ENCODE peak calls at places on chromosomes 11 and 22, in seven cellular contexts. R is cardiac fibroblast, W is endodermal cell, Q is AG09309, V is HFF-Myc, H is mesendoderm, S is thoracic aorta. O is an unnamed sample.
A peak's percentile ranks its signal among the peaks of the same experiment; 100 is the strongest.

GRCh38 chr22:49366437-49366836 is 461.2 kb downstream of the BRD1 start:
- DNase-seq in H (no peak), R (no peak), S (no peak), V (no peak), Q (no peak), W (no peak), O (no peak)

GRCh38 chr11:122653911-122654310 is 1.6 kb upstream of the UBASH3B start:
- DNase-seq in Q (no peak), S (no peak), H (no peak), W (no peak), V (no peak), R (peak; percentile 49), O (no peak)

GRCh38 chr22:37220543-37220968 is 8.3 kb upstream of the SSTR3 start:
- DNase-seq in R (no peak), S (no peak), V (no peak), H (no peak), W (peak; percentile 67), Q (no peak), O (no peak)

GRCh38 chr11:102637731-102638130 is 12.6 kb upstream of the MMP20 start:
- DNase-seq in S (no peak), R (no peak), W (no peak), V (no peak), H (no peak), Q (no peak), O (no peak)

GRCh38 chr11:11391796-11392195 is 38.7 kb upstream of the CSNK2A3 start:
- DNase-seq in V (peak; percentile 54), S (peak; percentile 45), R (peak; percentile 78), W (no peak), H (no peak), Q (peak; percentile 62), O (peak; percentile 63)

GRCh38 chr22:37165940-37166674 is 16.4 kb upstream of the IL2RB start:
- DNase-seq in H (no peak), W (no peak), S (no peak), V (no peak), Q (no peak), R (no peak), O (no peak)

GRCh38 chr11:3195251-3196160 is 23.1 kb downstream of the MRGPRG start:
- DNase-seq in W (peak; percentile 69), H (peak; percentile 44), Q (no peak), S (no peak), R (peak; percentile 20), V (no peak), O (peak; percentile 11)

GRCh38 chr11:6505577-6506240 is 8.6 kb downstream of the DNHD1 start:
- DNase-seq in H (peak; percentile 79), V (peak; percentile 45), S (no peak), Q (no peak), R (peak; percentile 81), W (no peak), O (peak; percentile 63)

GRCh38 chr11:61609970-61610347 is 29.1 kb upstream of the SYT7 start:
- DNase-seq in R (no peak), H (peak; percentile 83), Q (no peak), V (no peak), W (peak; percentile 88), S (no peak), O (no peak)

GRCh38 chr11:17514476-17514875 is 29.7 kb downstream of the USH1C start:
- DNase-seq in Q (no peak), R (no peak), S (no peak), W (no peak), V (no peak), H (no peak), O (no peak)

GRCh38 chr11:63536669-63537292 is at the start of gene PLAAT4:
- DNase-seq in V (no peak), W (no peak), Q (no peak), S (no peak), R (peak; percentile 54), H (no peak), O (peak; percentile 78)

GRCh38 chr11:71182791-71183556 is 69.4 kb downstream of the SHANK2 start:
- DNase-seq in W (peak; percentile 18), S (no peak), H (no peak), V (no peak), Q (no peak), R (no peak), O (no peak)

GRCh38 chr11:122305018-122305417 is 189.0 kb upstream of the BLID start:
- DNase-seq in W (no peak), H (no peak), V (no peak), S (no peak), Q (no peak), R (no peak), O (no peak)

GRCh38 chr22:30261134-30261533 is 5.5 kb downstream of the OSM start:
- DNase-seq in S (no peak), Q (no peak), W (no peak), V (no peak), H (peak; percentile 22), R (peak; percentile 39), O (no peak)

GRCh38 chr11:79864882-79865281 is 424.1 kb upstream of the TENM4 start:
- DNase-seq in S (no peak), W (no peak), V (no peak), Q (no peak), H (no peak), R (no peak), O (peak; percentile 5)

GRCh38 chr11:60863550-60864521 is 3.5 kb upstream of the ZP1 start:
- DNase-seq in V (no peak), W (no peak), S (no peak), Q (no peak), H (no peak), R (no peak), O (no peak)

GRCh38 chr11:96330511-96330859 is 12.5 kb downstream of the MAML2 start:
- DNase-seq in H (no peak), S (no peak), R (no peak), W (no peak), Q (no peak), V (no peak), O (no peak)

GRCh38 chr11:1072116-1072820 is 2.4 kb upstream of the MUC2 start:
- DNase-seq in Q (no peak), S (no peak), R (peak; percentile 75), V (peak; percentile 26), W (no peak), H (peak; percentile 50), O (peak; percentile 2)

GRCh38 chr11:124078591-124078990 is 36.7 kb upstream of the VWA5A start:
- DNase-seq in S (no peak), H (no peak), V (no peak), R (no peak), Q (no peak), W (no peak), O (no peak)

GRCh38 chr22:42627981-42628380 is 12.4 kb downstream of the ATP5MGL start:
- DNase-seq in Q (no peak), R (no peak), V (no peak), W (no peak), S (no peak), H (no peak), O (no peak)

GRCh38 chr11:27718853-27719574 is 18.8 kb upstream of the BDNF start:
- DNase-seq in W (peak; percentile 90), Q (no peak), V (no peak), R (peak; percentile 51), S (no peak), H (peak; percentile 91), O (peak; percentile 88)

GRCh38 chr11:27719575-27719925 is 19.3 kb upstream of the BDNF start:
- DNase-seq in V (no peak), S (no peak), R (no peak), Q (no peak), W (no peak), H (no peak), O (no peak)

GRCh38 chr11:27717377-27717776 is 17.1 kb upstream of the BDNF start:
- DNase-seq in V (no peak), Q (no peak), W (no peak), R (peak; percentile 48), S (no peak), H (no peak), O (peak; percentile 67)

GRCh38 chr11:27717801-27718229 is 17.6 kb upstream of the BDNF start:
- DNase-seq in Q (no peak), V (no peak), S (no peak), R (peak; percentile 40), H (peak; percentile 77), W (no peak), O (no peak)

GRCh38 chr11:27718346-27718852 is 18.1 kb upstream of the BDNF start:
- DNase-seq in W (peak; percentile 88), S (no peak), V (no peak), Q (peak; percentile 94), R (peak; percentile 81), H (peak; percentile 95), O (peak; percentile 98)
- H3K4me3 ChIP-seq in W (peak overlapping the region; percentile 90), S (peak overlapping the region; percentile 74), V (peak overlapping the region; percentile 60), Q (peak overlapping the region; percentile 83), R (peak overlapping the region; percentile 60), H (peak overlapping the region; percentile 58), O (peak overlapping the region; percentile 90)

DNA sequence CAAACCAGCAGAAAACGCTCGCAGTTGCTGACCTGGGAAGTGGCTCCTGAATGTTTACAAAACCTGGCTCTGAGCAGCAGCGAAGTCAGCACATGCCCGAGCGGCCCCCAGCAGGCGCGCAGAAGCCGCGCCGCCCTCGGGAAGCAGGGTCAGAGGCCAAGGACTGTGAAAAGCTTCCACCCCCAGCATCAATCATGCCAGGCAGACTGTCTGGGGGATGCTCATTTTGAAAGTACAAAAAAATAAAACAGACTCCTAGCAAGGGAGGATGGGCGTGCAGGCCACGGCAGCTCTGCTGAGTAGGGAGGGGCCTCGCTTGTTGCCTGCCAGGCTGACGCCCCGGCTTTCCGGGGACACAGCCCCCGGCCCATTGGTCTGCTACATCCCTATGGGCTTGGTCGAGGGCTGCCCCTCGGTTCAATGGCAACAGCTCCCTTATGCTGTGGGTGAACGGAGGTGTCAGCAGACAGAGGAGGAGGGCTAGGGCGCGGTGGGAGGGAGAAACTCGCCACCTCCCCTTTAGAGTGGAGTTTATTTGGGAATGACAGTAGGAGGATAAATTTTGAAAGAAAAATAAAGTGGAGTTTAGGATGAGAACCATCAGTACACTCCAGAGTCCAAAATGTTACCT is 37.7 kb upstream of the GNB1L start:
- DNase-seq in V (peak; percentile 30), H (no peak), Q (no peak), S (no peak), W (no peak), R (peak; percentile 45), O (no peak)
- H3K4me3 ChIP-seq in V (no peak overlapping the region), H (no peak overlapping the region), Q (no peak overlapping the region), S (no peak overlapping the region), W (no peak overlapping the region), R (no peak overlapping the region), O (no peak overlapping the region)

GRCh38 chr22:40183029-40183581 is 5.4 kb downstream of the TNRC6B start:
- DNase-seq in H (peak; percentile 67), R (peak; percentile 87), S (no peak), V (no peak), Q (peak; percentile 69), W (no peak), O (peak; percentile 95)
- H3K4me3 ChIP-seq in H (no peak overlapping the region), R (no peak overlapping the region), S (peak overlapping the region; percentile 15), V (peak overlapping the region; percentile 14), Q (no peak overlapping the region), W (peak overlapping the region; percentile 32), O (peak overlapping the region; percentile 70)

DNA sequence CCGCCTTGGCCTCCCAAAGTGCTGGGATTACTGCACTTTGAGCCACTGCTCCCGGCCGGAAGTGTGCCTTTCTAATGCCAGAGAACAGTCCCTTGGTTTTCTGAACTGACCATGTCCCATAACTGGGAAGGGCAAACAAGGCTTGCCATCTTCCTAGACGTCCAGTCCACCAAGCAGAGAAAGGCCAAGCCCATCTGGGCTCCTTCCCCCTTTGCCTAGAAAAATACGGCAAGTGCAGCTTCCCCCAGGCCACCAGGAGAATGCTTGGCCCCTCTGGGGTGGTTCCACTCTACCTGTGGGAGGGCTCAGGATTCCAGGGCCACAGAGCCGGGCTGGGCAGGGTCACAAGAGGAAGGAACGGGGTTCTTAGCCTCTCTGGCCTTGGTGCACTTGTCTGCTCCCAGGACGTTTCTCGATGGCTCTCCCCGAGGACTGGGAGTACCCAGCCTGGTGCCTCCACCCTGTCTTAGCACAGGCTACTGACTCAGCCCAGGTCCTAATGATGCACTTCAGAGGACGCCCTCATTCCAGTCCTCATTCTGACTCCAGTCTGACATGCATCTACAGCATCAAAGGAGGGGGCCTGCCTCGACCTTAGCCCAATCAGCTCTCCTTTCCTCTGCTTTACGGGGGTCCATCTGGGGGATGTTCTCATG is 1.2 kb downstream of the USP2 start:
- DNase-seq in H (no peak), V (no peak), R (no peak), S (no peak), Q (no peak), W (no peak), O (no peak)
- H3K4me3 ChIP-seq in H (no peak overlapping the region), V (peak overlapping the region; percentile 55), R (no peak overlapping the region), S (no peak overlapping the region), Q (no peak overlapping the region), W (peak overlapping the region; percentile 83), O (no peak overlapping the region)